ENCODE peak calls at places on chromosome 16, in seven cellular contexts. L is stimulated activated naive B cell treated with anti-CD40 and anti-IgM and Interleukin-4, amounts not matched to agents 10 μg/mL and 1 μg/mL and 100 μg/mL, for 72 hours; W is right cardiac atrium; M is effector memory CD8-positive, alpha-beta T cell; Z is SK-N-SH treated with all-trans-retinoic acid at 6 μM for 48 hours; V is CD8-positive, alpha-beta T cell; B is activated naive CD8-positive, alpha-beta T cell treated with anti-CD3 and anti-CD28 coated beads, Interleukin-2, amount 10 ng/mL, durations not matched to agents 7 days and 5 days. R is an unnamed sample.

GRCh38 chr16:85553436-85554113 is 59.5 kb upstream of the GSE1 start:
- ATAC-seq in L (peak), W (peak), M (peak), Z (peak), V (peak), B (peak), R (peak)

GRCh38 chr16:88491001-88491559 is 38.0 kb downstream of the ZFPM1 start:
- ATAC-seq in L (no peak), W (no peak), M (no peak), Z (no peak), V (no peak), B (no peak), R (no peak)

GRCh38 chr16:75074920-75075687 is 41.5 kb downstream of the LDHD start:
- ATAC-seq in L (peak), W (peak), M (peak), Z (no peak), V (peak), B (peak), R (peak)

GRCh38 chr16:51355195-51355594 is 204.1 kb upstream of the SALL1 start:
- ATAC-seq in L (no peak), W (no peak), M (no peak), Z (no peak), V (no peak), B (no peak), R (no peak)

GRCh38 chr16:1941924-1942809 is 832 bp downstream of the MSRB1 start:
- ATAC-seq in L (peak), W (peak), M (no peak), Z (peak), V (no peak), B (no peak), R (no peak)

GRCh38 chr16:48011888-48012658 is 143.7 kb downstream of the ABCC12 start:
- ATAC-seq in L (peak), W (no peak), M (no peak), Z (no peak), V (no peak), B (no peak), R (no peak)

GRCh38 chr16:74094514-74094913 is 202.1 kb upstream of the PSMD7 start:
- ATAC-seq in L (peak), W (peak), M (no peak), Z (no peak), V (no peak), B (no peak), R (no peak)

GRCh38 chr16:86994651-86995171 is 322.5 kb downstream of the C16orf95 start:
- ATAC-seq in L (no peak), W (peak), M (no peak), Z (peak), V (no peak), B (no peak), R (no peak)

GRCh38 chr16:11212819-11213196 is 43.2 kb downstream of the SOCS1 start:
- ATAC-seq in L (peak), W (no peak), M (no peak), Z (no peak), V (no peak), B (no peak), R (no peak)

R was measured in gastroesophageal sphincter.